ENCODE peak calls at places on chromosomes 11 and 22, in seven cellular contexts. I, O, A, E, N, J and Q are unnamed samples.

GRCh38 chr11:10478574-10479550 is 23.8 kb downstream of the AMPD3 start:
- DNase-seq in I (no peak), O (no peak), A (no peak), E (no peak), N (no peak), J (no peak), Q (no peak)

GRCh38 chr11:24391165-24391564 is 105.7 kb upstream of the LUZP2 start:
- DNase-seq in I (no peak), O (no peak), A (no peak), E (no peak), N (no peak), J (no peak), Q (no peak)

GRCh38 chr11:101009685-101010055 is 119.9 kb downstream of the PGR start:
- DNase-seq in I (no peak), O (no peak), A (no peak), E (no peak), N (no peak), J (no peak), Q (no peak)

GRCh38 chr11:100639140-100639539 is 47.9 kb upstream of the ARHGAP42 start:
- DNase-seq in I (no peak), O (no peak), A (no peak), E (no peak), N (no peak), J (no peak), Q (no peak)

GRCh38 chr11:108253176-108253575 is 30.3 kb downstream of the ATM start:
- DNase-seq in I (no peak), O (no peak), A (no peak), E (no peak), N (no peak), J (no peak), Q (no peak)

GRCh38 chr11:120715239-120715638 is 203.7 kb downstream of the GRIK4 start:
- DNase-seq in I (peak), O (no peak), A (peak), E (no peak), N (peak), J (no peak), Q (no peak)

GRCh38 chr22:40578171-40578570 is 58.3 kb downstream of the MRTFA start:
- DNase-seq in I (no peak), O (no peak), A (no peak), E (no peak), N (no peak), J (no peak), Q (no peak)

GRCh38 chr11:2484576-2485125 is 39.8 kb downstream of the KCNQ1 start:
- DNase-seq in I (no peak), O (no peak), A (no peak), E (no peak), N (no peak), J (no peak), Q (no peak)

GRCh38 chr22:42857845-42858481 is 890 bp upstream of the ARFGAP3 start:
- DNase-seq in I (no peak), O (no peak), A (no peak), E (no peak), N (peak), J (no peak), Q (no peak)

GRCh38 chr11:116791002-116791812 is 472 bp downstream of the APOA5 start:
- DNase-seq in I (peak), O (no peak), A (peak), E (peak), N (peak), J (peak), Q (peak)

GRCh38 chr11:47215366-47215925 is 672 bp downstream of the DDB2 start:
- DNase-seq in I (no peak), O (peak), A (peak), E (no peak), N (peak), J (no peak), Q (no peak)

GRCh38 chr11:127058524-127058923 is 58.0 kb upstream of the KIRREL3 start:
- DNase-seq in I (no peak), O (no peak), A (no peak), E (no peak), N (no peak), J (no peak), Q (no peak)

GRCh38 chr22:27919943-27920755 is 1.1 kb upstream of the PITPNB start:
- DNase-seq in I (peak), O (no peak), A (no peak), E (no peak), N (peak), J (no peak), Q (no peak)

GRCh38 chr11:39365809-39366436 is 2093.5 kb downstream of the LRRC4C start:
- DNase-seq in I (no peak), O (no peak), A (no peak), E (no peak), N (no peak), J (no peak), Q (no peak)

GRCh38 chr11:10930224-10930960 is 72.5 kb upstream of the ZBED5 start:
- DNase-seq in I (no peak), O (no peak), A (no peak), E (no peak), N (no peak), J (no peak), Q (no peak)

GRCh38 chr11:71447791-71448256 is 369 bp downstream of the DHCR7 start:
- DNase-seq in I (peak), O (no peak), A (peak), E (peak), N (no peak), J (peak), Q (no peak)

GRCh38 chr11:68471360-68472340 is 11.1 kb downstream of the PPP6R3 start:
- DNase-seq in I (no peak), O (peak), A (no peak), E (peak), N (no peak), J (no peak), Q (no peak)

GRCh38 chr11:79428406-79428805 is 12.4 kb downstream of the TENM4 start:
- DNase-seq in I (no peak), O (no peak), A (no peak), E (no peak), N (no peak), J (no peak), Q (no peak)

GRCh38 chr11:102610198-102610597 is 14.9 kb downstream of the MMP20 start:
- DNase-seq in I (no peak), O (no peak), A (no peak), E (no peak), N (no peak), J (no peak), Q (no peak)

GRCh38 chr11:134275534-134276395 is at the start of gene GLB1L3:
- DNase-seq in I (peak), O (no peak), A (peak), E (peak), N (no peak), J (peak), Q (peak)
- TF ChIP-seq TAF1 in I (no peak), O (no peak), A (no peak), E (no peak), N (no peak), J (no peak), Q (no peak)

GRCh38 chr11:19259487-19260345 is 19.0 kb upstream of the E2F8 start:
- DNase-seq in I (peak), O (no peak), A (peak), E (peak), N (no peak), J (peak), Q (no peak)
- TF ChIP-seq TAF1 in I (no peak), O (no peak), A (no peak), E (no peak), N (no peak), J (no peak), Q (no peak)

GRCh38 chr22:21590809-21591641 is 23.5 kb downstream of the UBE2L3 start:
- DNase-seq in I (no peak), O (no peak), A (no peak), E (no peak), N (no peak), J (no peak), Q (no peak)

GRCh38 chr22:21585389-21585788 is 17.9 kb downstream of the UBE2L3 start:
- DNase-seq in I (no peak), O (no peak), A (no peak), E (no peak), N (no peak), J (no peak), Q (no peak)

GRCh38 chr22:21589415-21589814 is 21.9 kb downstream of the UBE2L3 start:
- DNase-seq in I (no peak), O (no peak), A (no peak), E (no peak), N (no peak), J (no peak), Q (no peak)

GRCh38 chr22:21591695-21592094 is 24.2 kb downstream of the UBE2L3 start:
- DNase-seq in I (no peak), O (no peak), A (no peak), E (no peak), N (no peak), J (no peak), Q (no peak)

DNA sequence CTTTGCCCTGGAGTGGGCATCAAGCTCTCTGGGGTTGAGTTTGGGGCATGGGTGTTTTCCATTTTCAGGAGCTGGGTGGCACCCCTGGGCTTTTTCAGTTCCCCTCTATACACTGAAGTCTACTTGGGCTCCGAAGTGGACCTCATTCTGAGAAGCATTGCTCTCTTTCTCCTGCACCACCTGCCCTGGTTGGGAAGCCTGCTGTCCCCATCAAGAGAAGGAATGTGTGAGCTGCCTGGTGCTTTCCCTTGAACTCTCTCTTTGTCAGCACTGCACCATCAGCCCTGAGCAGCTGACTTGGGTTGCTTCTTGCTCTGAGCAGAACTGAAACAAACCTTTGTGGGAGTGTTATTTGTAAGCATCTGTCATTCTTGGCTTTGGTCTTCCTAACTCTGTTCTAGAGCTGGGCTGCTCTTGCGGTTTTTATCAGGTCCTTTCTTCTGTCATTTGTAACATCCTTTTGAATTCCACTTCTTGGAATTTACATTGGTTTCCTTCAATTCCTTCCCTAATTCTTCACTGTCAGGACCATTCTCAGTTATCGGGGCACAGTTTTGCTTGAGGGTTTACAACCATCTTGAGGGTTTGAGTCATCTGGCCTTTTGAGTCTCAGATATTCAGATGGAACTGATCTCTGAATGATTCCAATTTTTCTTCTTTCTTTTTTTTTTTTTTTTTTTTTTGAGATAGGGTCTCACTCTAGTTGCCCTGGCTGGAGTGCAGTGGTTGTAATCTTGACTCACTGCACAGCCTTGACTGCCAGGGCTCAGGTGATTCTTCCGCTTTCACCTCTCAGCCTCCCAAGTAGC is 20.5 kb downstream of the UBE2L3 start:
- DNase-seq in I (no peak), O (peak), A (peak), E (no peak), N (no peak), J (peak), Q (peak)
- TF ChIP-seq TAF1 in I (no peak), O (no peak), A (no peak), E (no peak), N (no peak), J (no peak), Q (no peak)

DNA sequence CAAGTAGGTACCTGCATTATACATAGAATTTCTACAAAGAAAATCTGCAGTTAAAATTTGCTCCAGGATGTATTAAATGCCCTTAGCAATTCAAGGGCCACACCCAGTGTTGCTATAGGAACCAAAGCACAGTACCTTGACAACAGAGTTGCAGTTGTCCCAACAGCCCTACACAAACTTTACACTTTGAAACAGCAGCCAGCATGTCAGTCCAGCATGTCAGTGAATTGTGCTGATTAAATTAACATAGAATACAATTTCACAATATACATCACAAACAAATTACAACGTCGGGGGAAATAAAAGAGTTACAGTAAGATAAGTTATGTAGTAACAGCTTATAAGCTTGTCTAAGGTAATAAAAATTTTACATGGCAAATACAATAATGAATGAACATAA is 389.2 kb downstream of the SOX6 start:
- DNase-seq in I (no peak), O (no peak), A (peak), E (no peak), N (no peak), J (no peak), Q (no peak)
- TF ChIP-seq TAF1 in I (no peak), O (no peak), A (no peak), E (no peak), N (no peak), J (no peak), Q (no peak)

GRCh38 chr11:57251491-57252104 is 14.5 kb upstream of the APLNR start:
- DNase-seq in I (no peak), O (no peak), A (peak), E (no peak), N (no peak), J (no peak), Q (no peak)

GRCh38 chr11:57244911-57245310 is 7.9 kb upstream of the APLNR start:
- DNase-seq in I (no peak), O (no peak), A (no peak), E (no peak), N (no peak), J (no peak), Q (no peak)

GRCh38 chr11:57251037-57251436 is 14.0 kb upstream of the APLNR start:
- DNase-seq in I (no peak), O (no peak), A (no peak), E (no peak), N (no peak), J (no peak), Q (no peak)

GRCh38 chr11:57248780-57249383 is 11.8 kb upstream of the APLNR start:
- DNase-seq in I (peak), O (no peak), A (peak), E (peak), N (peak), J (no peak), Q (no peak)

DNA sequence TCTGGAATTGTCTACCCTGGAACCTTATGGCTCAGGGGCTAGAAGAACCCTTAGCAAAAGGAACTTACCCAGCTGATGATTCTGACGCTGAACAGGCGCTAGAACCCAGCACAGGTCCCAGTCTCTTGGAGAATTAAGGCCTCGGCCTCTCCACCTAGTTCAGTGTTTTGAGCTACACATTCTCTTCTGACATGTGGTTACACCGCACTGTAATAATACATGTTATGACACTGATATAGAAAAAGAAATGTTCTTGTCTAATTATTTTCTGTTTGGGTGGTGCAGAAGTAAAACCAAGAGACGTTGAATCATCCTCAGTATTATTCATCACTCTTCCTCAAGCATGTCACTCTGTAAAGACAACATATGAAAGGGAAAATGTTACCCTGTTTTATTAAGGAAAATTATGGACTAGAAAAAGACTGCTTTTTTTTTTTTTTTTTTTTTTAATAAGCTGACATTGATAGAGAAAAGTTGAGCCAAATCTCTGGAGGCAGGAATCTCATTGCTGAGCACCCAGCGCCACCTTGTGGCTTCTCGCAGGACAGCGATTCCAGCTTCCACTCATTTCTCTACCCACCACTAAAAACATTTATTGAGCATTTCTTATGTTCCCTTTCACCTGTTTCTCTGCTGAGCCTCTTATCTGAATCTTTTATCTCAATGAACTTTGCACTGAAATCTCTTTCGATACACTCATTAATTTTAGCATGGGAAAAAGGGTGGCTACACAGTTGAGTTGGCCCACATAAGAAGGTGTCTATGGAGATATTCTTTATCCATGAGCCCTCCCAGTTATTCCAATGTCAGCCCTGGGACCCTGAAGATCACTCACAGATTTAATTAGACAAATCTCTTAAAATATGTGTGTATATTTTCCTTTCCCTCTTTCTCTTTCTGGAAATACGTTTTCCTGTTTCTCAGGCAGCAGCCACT is 12.6 kb upstream of the APLNR start:
- DNase-seq in I (no peak), O (no peak), A (peak), E (peak), N (peak), J (no peak), Q (no peak)
- TF ChIP-seq TAF1 in I (no peak), O (no peak), A (no peak), E (no peak), N (no peak), J (no peak), Q (no peak)

DNA sequence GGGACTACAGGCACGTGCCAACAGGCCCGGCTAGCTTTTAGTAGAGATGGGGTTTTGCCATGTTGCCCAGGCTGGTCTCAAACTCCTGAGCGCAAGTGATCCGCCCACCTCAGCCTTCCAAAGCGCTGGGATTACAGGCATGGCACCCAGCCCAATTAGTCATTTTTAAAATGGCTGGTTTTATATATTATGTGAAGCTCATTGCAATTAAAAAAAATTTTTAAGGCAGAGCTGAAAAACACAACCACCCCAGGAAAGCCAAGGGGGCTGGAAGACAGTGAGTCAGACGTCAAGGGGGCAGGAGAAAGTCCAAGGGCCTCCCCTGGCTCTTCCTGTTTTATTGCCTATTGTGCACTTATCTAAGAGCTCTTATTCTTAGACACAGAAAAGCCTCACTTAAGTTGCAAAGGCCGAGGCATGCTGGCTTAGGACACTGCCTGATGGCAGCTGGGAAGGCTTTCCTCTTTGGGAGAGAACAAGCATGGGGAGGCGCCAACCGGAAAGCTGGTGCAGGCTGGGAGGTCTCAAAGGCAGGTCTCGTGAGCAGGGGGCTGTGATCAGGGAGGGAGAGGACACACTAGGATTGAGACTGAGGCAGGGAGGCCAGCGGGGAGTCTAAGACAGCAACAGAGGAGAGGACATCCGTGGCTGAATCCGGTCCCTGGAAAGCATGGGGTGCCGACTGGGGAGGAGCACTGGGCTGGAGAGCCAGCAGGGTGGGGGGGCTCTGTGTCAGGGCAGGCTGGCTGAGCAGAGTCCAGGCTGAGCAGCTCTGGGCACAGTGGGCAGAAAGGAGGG is 11.1 kb upstream of the OSM start:
- DNase-seq in I (no peak), O (no peak), A (no peak), E (no peak), N (no peak), J (no peak), Q (no peak)
- TF ChIP-seq TAF1 in I (no peak), O (no peak), A (no peak), E (no peak), N (no peak), J (no peak), Q (no peak)

GRCh38 chr11:76807206-76807875 is 24.2 kb downstream of the TSKU start:
- DNase-seq in I (peak), O (no peak), A (peak), E (peak), N (peak), J (peak), Q (peak)

GRCh38 chr11:76808996-76809395 is 25.8 kb downstream of the TSKU start:
- DNase-seq in I (no peak), O (no peak), A (no peak), E (no peak), N (no peak), J (no peak), Q (no peak)

GRCh38 chr11:76808158-76808557 is 25.0 kb downstream of the TSKU start:
- DNase-seq in I (no peak), O (no peak), A (no peak), E (no peak), N (no peak), J (no peak), Q (no peak)

GRCh38 chr11:76811259-76811658 is 28.1 kb downstream of the TSKU start:
- DNase-seq in I (no peak), O (no peak), A (no peak), E (no peak), N (no peak), J (no peak), Q (no peak)

GRCh38 chr11:76810151-76810853 is 27.1 kb downstream of the TSKU start:
- DNase-seq in I (no peak), O (no peak), A (no peak), E (no peak), N (no peak), J (no peak), Q (no peak)
- TF ChIP-seq TAF1 in I (no peak), O (no peak), A (no peak), E (no peak), N (no peak), J (no peak), Q (no peak)

DNA sequence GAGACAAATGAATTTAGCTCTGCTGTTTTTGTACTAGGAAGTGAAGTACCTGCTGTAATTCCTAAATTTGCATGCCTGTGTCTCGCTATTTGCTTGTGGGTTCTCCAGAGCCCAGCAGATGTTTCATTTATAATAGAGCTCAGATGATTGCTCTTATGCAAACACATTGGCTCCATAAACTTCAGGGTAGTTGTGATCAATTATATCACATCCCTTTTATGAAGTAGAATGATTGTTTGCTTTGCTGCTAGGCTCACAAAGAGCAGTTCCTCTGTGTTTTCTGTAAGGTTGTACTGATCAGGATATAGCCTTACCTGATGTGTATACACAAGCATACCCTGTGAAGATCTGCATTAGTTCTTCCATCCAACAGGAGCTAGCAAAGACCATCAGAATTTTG is 64.1 kb downstream of the C11orf87 start:
- DNase-seq in I (no peak), O (no peak), A (no peak), E (no peak), N (no peak), J (no peak), Q (no peak)
- TF ChIP-seq TAF1 in I (no peak), O (no peak), A (no peak), E (no peak), N (no peak), J (no peak), Q (no peak)